ENCODE peak calls at places on chromosomes 1 and 21, in six cellular contexts. N is H7, P is GM12865, G is OCI-LY7, Q is HAP-1, H is HL-60. M is an unnamed sample.

GRCh38 chr1:35062518-35063196 is 16.5 kb upstream of the ZMYM1 start:
- DNase-seq in H (peak), G (peak), Q (no peak), P (peak), N (no peak), M (no peak)

GRCh38 chr1:2617981-2618470 is 14.8 kb downstream of the MMEL1 start:
- DNase-seq in Q (no peak), H (no peak), N (no peak), G (no peak), P (no peak), M (no peak)

GRCh38 chr1:95332754-95333153 is 98.7 kb downstream of the RWDD3 start:
- DNase-seq in G (no peak), P (no peak), H (no peak), Q (no peak), N (no peak), M (no peak)

GRCh38 chr1:28123461-28123961 is 35.1 kb upstream of the EYA3 start:
- DNase-seq in H (peak), N (no peak), P (no peak), G (no peak), Q (no peak), M (no peak)

GRCh38 chr1:62841587-62842169 is 57.7 kb downstream of the ATG4C start:
- DNase-seq in H (peak), P (peak), G (peak), N (peak), Q (peak), M (peak)

GRCh38 chr1:65812065-65812464 is 19.4 kb downstream of the PDE4B start:
- DNase-seq in Q (no peak), H (peak), P (peak), G (no peak), N (no peak), M (no peak)

GRCh38 chr1:245155186-245156040 is 628 bp downstream of the KIF26B start:
- DNase-seq in N (peak), Q (peak), P (no peak), H (peak), G (no peak), M (no peak)

GRCh38 chr1:154499446-154499845 is 2.6 kb upstream of the TDRD10 start:
- DNase-seq in N (no peak), P (no peak), G (no peak), Q (no peak), H (no peak), M (no peak)

GRCh38 chr1:27891196-27891889 is 19.0 kb downstream of the THEMIS2 start:
- DNase-seq in H (peak), P (peak), G (peak), Q (no peak), N (no peak), M (no peak)

GRCh38 chr1:47624531-47624930 is 186.7 kb downstream of the FOXD2 start:
- DNase-seq in Q (no peak), G (peak), P (no peak), H (no peak), N (peak), M (peak)

GRCh38 chr1:79005945-79006344 is 585 bp downstream of the ADGRL4 start:
- DNase-seq in H (no peak), G (no peak), N (no peak), Q (no peak), P (no peak), M (no peak)

GRCh38 chr1:22143065-22143514 is at the start of gene WNT4:
- DNase-seq in Q (peak), H (no peak), N (peak), P (peak), G (peak), M (no peak)

GRCh38 chr1:21567241-21568005 is 58.2 kb downstream of the ALPL start:
- DNase-seq in H (no peak), Q (no peak), G (no peak), N (no peak), P (no peak), M (no peak)

GRCh38 chr1:169588785-169589485 is 2.7 kb upstream of the F5 start:
- DNase-seq in N (no peak), G (no peak), P (no peak), H (no peak), Q (no peak), M (no peak)

GRCh38 chr1:110370827-110371226 is 20.0 kb downstream of the SLC16A4 start:
- DNase-seq in G (no peak), Q (no peak), H (no peak), N (no peak), P (no peak), M (no peak)

GRCh38 chr1:192809286-192810252 is 730 bp downstream of the RGS2 start:
- DNase-seq in Q (peak), N (peak), P (peak), H (peak), G (peak), M (peak)

GRCh38 chr1:40692429-40692905 is 963 bp downstream of the NFYC start:
- DNase-seq in N (no peak), P (no peak), G (no peak), H (no peak), Q (no peak), M (no peak)

GRCh38 chr21:34023691-34024381 is 49.5 kb upstream of the MRPS6 start:
- DNase-seq in Q (no peak), H (no peak), P (no peak), N (no peak), G (no peak), M (no peak)

DNA sequence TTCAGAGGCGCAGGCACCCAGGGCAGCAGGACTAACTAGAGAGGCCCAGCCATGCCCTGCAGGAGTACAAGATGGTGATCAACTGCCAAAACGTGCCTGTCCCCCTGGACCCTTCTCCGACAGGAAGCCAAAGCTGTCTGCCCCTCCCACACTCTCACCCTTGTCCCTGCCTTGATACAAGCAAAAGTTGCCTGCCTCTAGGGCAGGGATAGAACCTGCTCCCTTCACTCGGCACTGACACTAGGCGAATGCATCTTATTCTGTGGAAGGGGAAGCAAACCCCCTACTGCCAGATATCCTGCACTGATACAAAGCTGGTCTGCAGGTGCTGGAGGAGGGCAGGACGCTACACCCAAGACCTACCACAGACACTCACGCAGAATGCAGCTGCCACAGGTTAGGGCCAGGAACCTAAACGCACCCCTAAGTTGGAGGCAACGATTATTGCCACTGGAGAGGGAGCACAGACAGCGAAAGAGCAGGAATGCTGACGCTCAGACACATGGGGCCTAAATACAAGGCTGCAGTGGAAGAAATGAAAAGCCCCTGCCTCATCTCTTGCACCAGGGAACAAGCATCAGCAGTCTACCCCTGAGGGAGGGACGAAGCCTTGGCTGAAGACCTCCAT is 3.7 kb downstream of the TARBP1 start:
- DNase-seq in H (no peak), P (no peak), G (no peak), Q (no peak), N (peak), M (peak)
- H3K4me3 ChIP-seq in H (no peak), P (no peak), G (no peak), Q (no peak), N (no peak), M (peak)

GRCh38 chr21:42236693-42237092 is 17.8 kb downstream of the ABCG1 start:
- DNase-seq in H (no peak), G (peak), P (peak), N (no peak), Q (no peak), M (peak)
- H3K4me3 ChIP-seq in H (no peak), G (peak), P (no peak), N (no peak), Q (no peak), M (no peak)

DNA sequence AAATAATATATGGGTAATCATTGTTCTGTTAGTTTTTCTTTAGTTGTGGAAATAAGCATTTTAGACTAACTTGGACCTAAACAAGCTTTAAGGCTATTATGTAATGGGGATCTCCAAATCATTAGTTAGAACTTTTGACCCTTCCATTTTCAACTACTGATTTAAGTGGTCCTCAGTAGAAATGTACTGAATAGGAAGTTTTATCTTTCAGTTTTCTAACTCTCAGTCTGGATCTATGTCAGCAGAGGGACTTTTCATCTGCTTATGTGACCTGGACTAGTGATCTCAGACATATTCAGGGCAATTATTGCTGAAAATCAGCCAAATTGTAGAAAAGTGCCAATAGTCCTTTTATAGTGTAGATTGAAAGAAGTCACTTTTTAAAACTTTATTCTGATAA is 56.0 kb downstream of the SASS6 start:
- DNase-seq in G (no peak), H (no peak), P (peak), Q (no peak), N (no peak), M (no peak)
- H3K4me3 ChIP-seq in G (no peak), H (no peak), P (peak), Q (no peak), N (no peak), M (no peak)

GRCh38 chr1:119712342-119713038 is 756 bp downstream of the PHGDH start:
- DNase-seq in Q (peak), H (peak), N (peak), P (peak), G (peak), M (peak)

GRCh38 chr1:119714583-119714982 is 2.8 kb downstream of the PHGDH start:
- DNase-seq in Q (peak), N (no peak), G (no peak), P (no peak), H (peak), M (no peak)

GRCh38 chr1:119715542-119715941 is 3.8 kb downstream of the PHGDH start:
- DNase-seq in N (no peak), G (no peak), H (peak), Q (peak), P (no peak), M (peak)

GRCh38 chr1:119713039-119713537 is 1.4 kb downstream of the PHGDH start:
- DNase-seq in G (peak), Q (peak), N (no peak), H (peak), P (no peak), M (no peak)

DNA sequence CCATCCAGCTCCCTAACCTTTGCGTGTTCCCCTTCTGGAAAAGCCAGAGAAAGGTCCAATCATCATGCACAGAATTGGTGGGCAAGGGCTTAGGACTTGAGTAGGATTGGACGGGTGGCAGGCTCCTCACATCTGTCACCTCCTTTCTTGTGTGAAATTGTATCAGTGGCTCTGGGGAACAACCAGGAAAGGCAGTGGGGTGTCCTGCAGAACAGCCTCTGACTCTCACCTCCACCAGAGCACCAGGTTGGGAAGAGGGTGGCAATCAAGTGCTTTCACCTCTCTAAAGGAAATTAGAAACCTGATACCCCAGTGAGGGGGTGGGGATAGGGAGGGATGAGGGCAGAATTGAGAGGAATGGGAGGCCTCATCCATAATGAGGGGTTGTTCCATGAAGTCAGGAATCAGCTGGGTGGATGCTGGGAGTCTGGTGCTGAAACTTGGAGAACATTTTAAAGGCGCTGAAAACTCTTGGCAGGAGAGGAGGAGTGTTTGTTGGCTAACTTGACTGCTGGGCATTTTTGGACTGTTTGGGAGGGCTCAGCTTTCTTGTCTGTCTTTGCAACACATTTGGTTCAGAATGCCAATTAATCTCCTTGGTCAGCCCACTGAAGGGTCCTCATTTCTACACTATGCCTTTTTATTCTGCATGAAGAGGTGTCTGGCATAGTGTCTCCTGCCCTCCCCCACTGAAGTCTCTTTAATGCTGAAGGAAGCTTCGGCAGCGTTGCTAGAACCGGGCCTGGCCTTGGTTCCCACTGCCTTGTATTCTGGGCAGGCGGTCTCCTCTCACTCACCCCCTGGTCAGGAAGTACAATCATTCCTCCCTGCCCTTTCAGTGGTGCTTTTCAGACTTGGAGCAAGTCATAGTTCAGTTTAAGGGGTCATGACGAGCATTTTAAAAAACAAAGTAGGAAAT is 2.1 kb downstream of the PHGDH start:
- DNase-seq in P (no peak), H (peak), G (peak), N (peak), Q (peak), M (no peak)
- H3K4me3 ChIP-seq in P (no peak), H (peak), G (peak), N (peak), Q (peak), M (no peak)

DNA sequence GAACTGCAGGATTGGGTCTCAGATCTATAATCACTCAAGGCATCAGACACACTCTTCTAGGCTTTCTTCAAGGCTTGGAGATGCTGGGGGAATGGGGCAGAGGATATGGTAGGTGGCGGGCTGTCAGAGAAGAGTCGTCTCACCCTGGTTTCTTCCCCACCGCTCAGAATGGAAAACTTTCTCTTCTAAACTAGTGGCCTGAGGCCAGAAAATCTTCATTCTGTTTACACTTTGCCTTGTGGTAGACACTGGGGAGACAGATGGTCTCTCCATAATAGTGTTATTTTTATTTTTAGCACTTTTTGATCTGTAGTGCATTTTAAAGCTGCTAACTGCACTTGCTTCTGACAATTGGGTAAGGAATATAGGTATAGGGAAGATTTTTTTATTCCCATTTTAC is 2.6 kb downstream of the PRELP start:
- DNase-seq in H (no peak), G (no peak), N (no peak), Q (no peak), P (no peak), M (no peak)
- H3K4me3 ChIP-seq in H (no peak), G (no peak), N (no peak), Q (no peak), P (no peak), M (no peak)

DNA sequence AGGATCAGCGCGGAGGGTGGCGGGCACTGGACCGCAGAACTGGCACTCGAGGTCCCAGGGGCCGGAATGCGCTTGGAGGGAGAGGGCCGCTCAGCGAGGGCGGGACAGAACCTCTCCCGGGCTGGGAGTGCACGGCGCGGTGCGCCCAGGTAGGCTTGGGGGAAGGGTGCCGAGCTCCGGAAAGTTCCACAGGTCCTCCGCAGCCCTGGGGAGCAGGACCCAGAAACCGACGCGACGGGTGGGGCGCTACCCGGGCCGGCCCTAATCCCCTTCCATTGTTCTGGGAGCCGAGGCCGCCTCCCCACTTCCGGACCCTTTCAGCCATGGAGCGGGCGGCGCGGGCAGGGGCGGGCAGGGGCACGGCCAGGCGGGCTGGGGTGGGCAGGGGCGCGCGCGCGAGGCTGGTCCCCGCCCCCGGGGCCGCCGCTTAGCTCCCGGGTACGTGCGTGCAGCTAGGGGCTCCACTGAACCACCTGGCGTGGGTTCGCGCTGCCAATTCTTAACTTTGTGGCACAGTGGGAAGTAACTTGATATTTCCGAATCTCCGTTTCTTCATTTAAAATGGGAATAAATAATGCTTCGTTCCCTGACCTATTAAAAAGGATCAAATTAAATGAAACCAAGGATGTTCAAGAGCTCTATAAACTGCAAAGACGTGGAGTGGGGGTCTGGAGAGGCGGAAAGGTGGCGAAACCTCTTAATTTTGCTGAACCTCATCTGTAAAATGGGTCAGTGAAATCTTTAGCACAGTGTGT is 20.7 kb downstream of the LGR6 start:
- DNase-seq in P (no peak), Q (peak), G (no peak), N (peak), H (no peak), M (no peak)
- H3K4me3 ChIP-seq in P (no peak), Q (peak), G (no peak), N (peak), H (no peak), M (no peak)

DNA sequence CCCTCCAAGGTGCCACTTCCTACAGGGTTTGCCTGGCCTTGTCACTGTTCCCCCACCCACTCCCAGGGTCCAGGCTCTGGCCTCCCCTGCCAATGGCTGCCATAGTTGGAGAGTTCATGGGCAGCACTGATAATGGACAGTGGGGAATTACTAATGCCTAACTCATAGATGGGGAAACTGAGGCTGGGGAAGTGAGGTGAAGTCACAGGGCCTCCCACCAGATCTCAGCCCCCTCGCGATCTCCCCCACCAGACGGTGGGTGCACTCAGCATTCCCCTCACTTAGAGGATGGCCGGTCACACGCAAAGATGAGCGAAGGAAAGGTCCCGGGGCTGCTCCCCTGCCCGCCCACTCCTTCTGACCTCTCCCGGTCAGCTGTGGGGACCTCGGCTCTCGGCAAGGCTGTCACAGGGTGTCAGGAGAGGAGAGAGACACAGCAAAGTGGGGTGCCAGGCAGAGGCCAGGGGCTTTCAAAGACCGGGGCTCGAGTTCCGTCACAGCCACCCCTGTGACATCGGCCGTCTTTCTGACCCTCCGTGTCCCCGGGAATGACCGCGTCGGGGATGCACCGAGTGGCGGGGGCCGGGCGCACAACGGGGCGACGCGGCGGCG is 230.0 kb upstream of the TMEM51 start:
- DNase-seq in Q (no peak), P (no peak), G (no peak), H (no peak), N (no peak), M (no peak)
- H3K4me3 ChIP-seq in Q (peak), P (no peak), G (peak), H (no peak), N (peak), M (peak)

GRCh38 chr1:3995141-3995780 is 95.2 kb upstream of the C1orf174 start:
- DNase-seq in G (no peak), Q (no peak), P (no peak), H (no peak), N (no peak), M (no peak)
- H3K4me3 ChIP-seq in G (no peak), Q (no peak), P (no peak), H (no peak), N (no peak), M (no peak)